ENCODE peak calls at places on chromosomes 2 and 18, in seven cellular contexts. F is activated T-cell treated with anti-CD3 and anti-CD28 coated beads, Interleukin-2, amount 50 U/mL, for 24 hours; M is HAP-1; I is iPS DF 6.9; E is GM23248; R is GM04503; C is cardiac muscle cell. W is an unnamed sample.
A peak's percentile ranks its signal among the peaks of the same experiment; 100 is the strongest.

GRCh38 chr2:21781962-21782361 is 658.2 kb downstream of the TDRD15 start:
- DNase-seq in F (no peak), M (no peak), I (no peak), E (no peak), R (no peak), C (no peak), W (no peak)

GRCh38 chr2:153152036-153152435 is 326.5 kb downstream of the RPRM start:
- DNase-seq in F (no peak), M (no peak), I (no peak), E (no peak), R (no peak), C (no peak), W (no peak)

GRCh38 chr18:31343454-31343853 is 25.5 kb downstream of the DSG1 start:
- DNase-seq in F (no peak), M (no peak), I (no peak), E (no peak), R (no peak), C (no peak), W (no peak)

GRCh38 chr2:238696786-238697185 is 151.1 kb upstream of the TWIST2 start:
- DNase-seq in F (no peak), M (no peak), I (no peak), E (no peak), R (no peak), C (no peak), W (no peak)

GRCh38 chr2:86332654-86333053 is 4.8 kb downstream of the REEP1 start:
- DNase-seq in F (no peak), M (no peak), I (no peak), E (no peak), R (no peak), C (no peak), W (no peak)

GRCh38 chr2:71153585-71153984 is 23.2 kb downstream of the MPHOSPH10 start:
- DNase-seq in F (no peak), M (no peak), I (no peak), E (no peak), R (no peak), C (no peak), W (no peak)

GRCh38 chr2:146814971-146815370 is 1029.9 kb upstream of the ACVR2A start:
- DNase-seq in F (no peak), M (no peak), I (no peak), E (no peak), R (no peak), C (no peak), W (no peak)

GRCh38 chr2:2881507-2881906 is 496.1 kb downstream of the EIPR1 start:
- DNase-seq in F (no peak), M (no peak), I (no peak), E (no peak), R (no peak), C (no peak), W (no peak)

GRCh38 chr18:8800445-8800844 is 95.1 kb downstream of the MTCL1 start:
- DNase-seq in F (no peak), M (no peak), I (no peak), E (peak; percentile 99), R (peak; percentile 99), C (peak; percentile 96), W (no peak)

GRCh38 chr18:6313427-6313826 is 101.3 kb downstream of the L3MBTL4 start:
- DNase-seq in F (no peak), M (no peak), I (no peak), E (no peak), R (no peak), C (no peak), W (no peak)

GRCh38 chr18:22428672-22429071 is 11.0 kb upstream of the CTAGE1 start:
- DNase-seq in F (no peak), M (no peak), I (no peak), E (peak; percentile 15), R (no peak), C (no peak), W (no peak)

GRCh38 chr2:34664266-34664665 is 1065.2 kb upstream of the FAM98A start:
- DNase-seq in F (no peak), M (no peak), I (no peak), E (no peak), R (no peak), C (no peak), W (no peak)

GRCh38 chr2:20642026-20642971 is 8.6 kb downstream of the HS1BP3 start:
- DNase-seq in F (peak; percentile 84), M (peak; percentile 46), I (no peak), E (peak; percentile 85), R (no peak), C (peak; percentile 78), W (peak; percentile 70)

GRCh38 chr2:155060906-155061305 is 362.4 kb downstream of the KCNJ3 start:
- DNase-seq in F (no peak), M (no peak), I (no peak), E (no peak), R (no peak), C (no peak), W (no peak)

GRCh38 chr18:62399306-62399705 is 74.2 kb downstream of the TNFRSF11A start:
- DNase-seq in F (no peak), M (no peak), I (no peak), E (no peak), R (no peak), C (no peak), W (no peak)

GRCh38 chr2:102063948-102064678 is 72.4 kb downstream of the IL1R2 start:
- DNase-seq in F (peak; percentile 64), M (no peak), I (no peak), E (peak; percentile 100), R (peak; percentile 96), C (peak; percentile 100), W (peak; percentile 44)

GRCh38 chr2:36356990-36357505 is 1.5 kb downstream of the CRIM1 start:
- DNase-seq in F (peak; percentile 56), M (peak; percentile 23), I (no peak), E (peak; percentile 60), R (no peak), C (no peak), W (no peak)

GRCh38 chr2:96501471-96501874 is 3.7 kb downstream of the NEURL3 start:
- DNase-seq in F (no peak), M (no peak), I (no peak), E (no peak), R (no peak), C (no peak), W (no peak)

GRCh38 chr2:12797815-12798214 is 81.1 kb downstream of the TRIB2 start:
- DNase-seq in F (no peak), M (no peak), I (no peak), E (peak; percentile 78), R (peak; percentile 62), C (peak; percentile 88), W (no peak)

GRCh38 chr2:180983468-180984388 is 3.3 kb downstream of the UBE2E3 start:
- DNase-seq in F (no peak), M (peak; percentile 87), I (peak; percentile 35), E (peak; percentile 79), R (no peak), C (peak; percentile 73), W (peak; percentile 63)

GRCh38 chr2:112691761-112692370 is 29.0 kb upstream of the NT5DC4 start:
- DNase-seq in F (no peak), M (no peak), I (no peak), E (peak; percentile 53), R (no peak), C (no peak), W (no peak)

GRCh38 chr18:67035026-67035425 is 431.1 kb upstream of the CDH19 start:
- DNase-seq in F (no peak), M (no peak), I (peak; percentile 7), E (no peak), R (no peak), C (no peak), W (no peak)

GRCh38 chr2:111534816-111535803 is 348.9 kb downstream of the ANAPC1 start:
- DNase-seq in F (no peak), M (no peak), I (no peak), E (peak; percentile 72), R (peak; percentile 27), C (peak; percentile 49), W (peak; percentile 97)

GRCh38 chr2:198408171-198408570 is 603.8 kb downstream of the PLCL1 start:
- DNase-seq in F (no peak), M (no peak), I (no peak), E (peak; percentile 6), R (no peak), C (no peak), W (no peak)

GRCh38 chr2:136492901-136493300 is 272.4 kb upstream of the THSD7B start:
- DNase-seq in F (no peak), M (no peak), I (no peak), E (no peak), R (no peak), C (no peak), W (no peak)

GRCh38 chr18:9135912-9136314 is 668 bp upstream of the ANKRD12 start:
- DNase-seq in F (no peak), M (peak; percentile 39), I (no peak), E (peak; percentile 49), R (no peak), C (peak; percentile 33), W (peak; percentile 36)

GRCh38 chr2:149225446-149225845 is 104.9 kb upstream of the LYPD6 start:
- DNase-seq in F (no peak), M (no peak), I (no peak), E (no peak), R (no peak), C (no peak), W (no peak)

GRCh38 chr18:78977627-78978271 is 1.9 kb upstream of the SALL3 start:
- DNase-seq in F (no peak), M (no peak), I (no peak), E (no peak), R (no peak), C (no peak), W (no peak)

GRCh38 chr2:236172866-236173733 is 4.9 kb upstream of the GBX2 start:
- DNase-seq in F (no peak), M (no peak), I (no peak), E (no peak), R (no peak), C (no peak), W (no peak)

GRCh38 chr2:202378661-202379338 is 2.7 kb downstream of the BMPR2 start:
- DNase-seq in F (no peak), M (peak; percentile 41), I (no peak), E (peak; percentile 39), R (no peak), C (no peak), W (no peak)

GRCh38 chr2:71608034-71608433 is 154.7 kb downstream of the DYSF start:
- DNase-seq in F (no peak), M (no peak), I (no peak), E (no peak), R (no peak), C (no peak), W (no peak)

GRCh38 chr2:54859997-54860701 is 136.7 kb downstream of the EML6 start:
- DNase-seq in F (no peak), M (no peak), I (no peak), E (peak; percentile 84), R (peak; percentile 57), C (peak; percentile 64), W (no peak)

GRCh38 chr2:221572821-221573429 is 821 bp upstream of the EPHA4 start:
- DNase-seq in F (no peak), M (peak; percentile 37), I (no peak), E (peak; percentile 71), R (peak; percentile 3), C (peak; percentile 66), W (peak; percentile 44)

GRCh38 chr18:41905786-41906527 is 49.1 kb upstream of the PIK3C3 start:
- DNase-seq in F (no peak), M (no peak), I (no peak), E (peak; percentile 9), R (no peak), C (no peak), W (no peak)

GRCh38 chr2:16088035-16088696 is 147.8 kb downstream of the MYCN start:
- DNase-seq in F (no peak), M (no peak), I (no peak), E (no peak), R (no peak), C (no peak), W (no peak)

GRCh38 chr2:234843411-234843810 is 108.4 kb upstream of the SH3BP4 start:
- DNase-seq in F (no peak), M (no peak), I (no peak), E (no peak), R (no peak), C (no peak), W (no peak)

GRCh38 chr2:191041418-191042161 is 27.6 kb upstream of the STAT1 start:
- DNase-seq in F (no peak), M (no peak), I (no peak), E (peak; percentile 49), R (no peak), C (peak; percentile 33), W (no peak)

GRCh38 chr2:236636714-236637485 is 67.3 kb downstream of the ACKR3 start:
- DNase-seq in F (no peak), M (no peak), I (no peak), E (no peak), R (no peak), C (no peak), W (no peak)